ENCODE peak calls at places on chromosomes 4 and X, in ten cellular contexts. X is NCI-H1436; K is T-helper 1 cell; F is fibroblast of villous mesenchyme; R is left colon; S is transverse colon; E is naive thymus-derived CD8-positive, alpha-beta T cell; U is nephron progenitor cell; L is vagina; J is RPMI7951. M is an unnamed sample.

GRCh38 chrX:118976599-118977340 is 2.4 kb downstream of the LONRF3 start:
- DNase-seq in L (peak), F (no peak), R (peak), K (peak), U (peak), J (peak), E (no peak), S (peak), X (no peak), M (no peak)

GRCh38 chr4:710916-711315 is 5.3 kb downstream of the PCGF3 start:
- DNase-seq in E (no peak), J (no peak), K (no peak), U (no peak), X (no peak), R (no peak), L (no peak), S (no peak), F (no peak), M (no peak)

GRCh38 chr4:185296665-185297460 is 87.5 kb downstream of the SNX25 start:
- DNase-seq in R (no peak), U (no peak), F (no peak), L (no peak), K (no peak), J (no peak), X (no peak), E (no peak), S (no peak), M (no peak)

GRCh38 chr4:155403886-155404285 is 27.1 kb upstream of the MAP9 start:
- DNase-seq in U (no peak), E (no peak), L (no peak), R (no peak), X (peak), F (peak), J (peak), S (no peak), K (no peak), M (no peak)

GRCh38 chr4:48375651-48376291 is 34.4 kb downstream of the SLAIN2 start:
- DNase-seq in X (peak), R (peak), U (no peak), K (no peak), S (peak), F (peak), E (no peak), J (peak), L (no peak), M (peak)

GRCh38 chr4:54315561-54315960 is 86.5 kb downstream of the PDGFRA start:
- DNase-seq in E (no peak), L (no peak), R (no peak), F (no peak), J (peak), S (no peak), K (peak), U (no peak), X (no peak), M (no peak)

GRCh38 chrX:48902776-48903175 is 5.0 kb downstream of the PQBP1 start:
- DNase-seq in J (no peak), L (no peak), U (no peak), S (no peak), K (no peak), X (no peak), F (no peak), E (no peak), R (no peak), M (no peak)

GRCh38 chrX:103782640-103783039 is 6.0 kb downstream of the PLP1 start:
- DNase-seq in J (peak), F (no peak), E (no peak), U (peak), X (no peak), L (no peak), S (no peak), R (no peak), K (no peak), M (no peak)

GRCh38 chr4:112888617-112889016 is 160.8 kb upstream of the ANK2 start:
- DNase-seq in L (no peak), X (no peak), R (no peak), S (no peak), F (no peak), U (no peak), K (no peak), E (no peak), J (peak), M (no peak)

GRCh38 chr4:42654606-42655005 is 2.3 kb downstream of the ATP8A1 start:
- DNase-seq in L (no peak), J (peak), R (no peak), K (peak), X (no peak), E (no peak), S (no peak), U (no peak), F (peak), M (no peak)

GRCh38 chr4:77454858-77455257 is 150.8 kb upstream of the CXCL13 start:
- DNase-seq in F (no peak), R (no peak), X (no peak), S (no peak), J (no peak), L (no peak), U (no peak), K (no peak), E (no peak), M (no peak)

GRCh38 chrX:53284684-53285447 is 3.5 kb upstream of the IQSEC2 start:
- DNase-seq in E (no peak), R (peak), X (peak), L (no peak), K (peak), U (peak), F (no peak), S (peak), J (peak), M (peak)